ENCODE peak calls at places on chromosomes 3 and 15, in ten cellular contexts. One of them, this sample, is unnamed.

GRCh38 chr3:86985427-86985826 is 5.5 kb downstream of the VGLL3 start:
- DNase-seq in T1000: no peak
- DNase-seq in Peyer's patch: no peak
- DNase-seq in SJSA1: peak; percentile 37
- DNase-seq in A549: no peak
- DNase-seq in activated CD8-positive, alpha-beta memory T cell treated with anti-CD3 and anti-CD28 coated beads for 48 hours: no peak
- DNase-seq in type B pancreatic cell: no peak
- DNase-seq in GM23248: no peak
- DNase-seq in retina: no peak
- DNase-seq in progenitor cell of endocrine pancreas: no peak
- DNase-seq in this sample: no peak

GRCh38 chr3:12829886-12830784 is 11.2 kb downstream of the RPL32 start:
- DNase-seq in A549: peak; percentile 33
- DNase-seq in type B pancreatic cell: no peak
- DNase-seq in GM23248: no peak
- DNase-seq in SJSA1: no peak
- DNase-seq in Peyer's patch: no peak
- DNase-seq in activated CD8-positive, alpha-beta memory T cell treated with anti-CD3 and anti-CD28 coated beads for 48 hours: no peak
- DNase-seq in T1000: no peak
- DNase-seq in retina: no peak
- DNase-seq in progenitor cell of endocrine pancreas: no peak
- DNase-seq in this sample: no peak

GRCh38 chr3:155853214-155854146 is 747 bp downstream of the SLC33A1 start:
- DNase-seq in T1000: no peak
- DNase-seq in activated CD8-positive, alpha-beta memory T cell treated with anti-CD3 and anti-CD28 coated beads for 48 hours: no peak
- DNase-seq in type B pancreatic cell: no peak
- DNase-seq in GM23248: peak; percentile 64
- DNase-seq in progenitor cell of endocrine pancreas: peak; percentile 18
- DNase-seq in retina: no peak
- DNase-seq in A549: peak; percentile 12
- DNase-seq in Peyer's patch: no peak
- DNase-seq in SJSA1: peak; percentile 6
- DNase-seq in this sample: no peak

GRCh38 chr3:189941679-189942078 is 179.0 kb downstream of the P3H2 start:
- DNase-seq in retina: no peak
- DNase-seq in type B pancreatic cell: no peak
- DNase-seq in GM23248: peak; percentile 75
- DNase-seq in progenitor cell of endocrine pancreas: no peak
- DNase-seq in Peyer's patch: no peak
- DNase-seq in A549: peak; percentile 87
- DNase-seq in T1000: no peak
- DNase-seq in activated CD8-positive, alpha-beta memory T cell treated with anti-CD3 and anti-CD28 coated beads for 48 hours: no peak
- DNase-seq in SJSA1: peak; percentile 68
- DNase-seq in this sample: no peak

GRCh38 chr3:45992133-45992729 is 3.4 kb downstream of the FYCO1 start:
- DNase-seq in progenitor cell of endocrine pancreas: no peak
- DNase-seq in Peyer's patch: no peak
- DNase-seq in GM23248: peak; percentile 26
- DNase-seq in A549: no peak
- DNase-seq in type B pancreatic cell: no peak
- DNase-seq in retina: no peak
- DNase-seq in T1000: no peak
- DNase-seq in SJSA1: no peak
- DNase-seq in activated CD8-positive, alpha-beta memory T cell treated with anti-CD3 and anti-CD28 coated beads for 48 hours: no peak
- DNase-seq in this sample: no peak

GRCh38 chr15:53197426-53197839 is 407.3 kb upstream of the ONECUT1 start:
- DNase-seq in progenitor cell of endocrine pancreas: peak; percentile 69
- DNase-seq in retina: peak; percentile 96
- DNase-seq in SJSA1: peak; percentile 39
- DNase-seq in T1000: no peak
- DNase-seq in Peyer's patch: peak; percentile 69
- DNase-seq in type B pancreatic cell: peak; percentile 75
- DNase-seq in GM23248: peak; percentile 75
- DNase-seq in activated CD8-positive, alpha-beta memory T cell treated with anti-CD3 and anti-CD28 coated beads for 48 hours: peak; percentile 12
- DNase-seq in A549: peak; percentile 80
- DNase-seq in this sample: peak; percentile 42

GRCh38 chr15:78120523-78120922 is 10.7 kb downstream of the CIB2 start:
- DNase-seq in progenitor cell of endocrine pancreas: no peak
- DNase-seq in GM23248: no peak
- DNase-seq in retina: no peak
- DNase-seq in activated CD8-positive, alpha-beta memory T cell treated with anti-CD3 and anti-CD28 coated beads for 48 hours: no peak
- DNase-seq in A549: no peak
- DNase-seq in Peyer's patch: no peak
- DNase-seq in type B pancreatic cell: no peak
- DNase-seq in SJSA1: no peak
- DNase-seq in T1000: no peak
- DNase-seq in this sample: no peak

GRCh38 chr15:37134699-37135131 is 34.4 kb upstream of the MEIS2 start:
- DNase-seq in Peyer's patch: no peak
- DNase-seq in T1000: no peak
- DNase-seq in retina: no peak
- DNase-seq in type B pancreatic cell: no peak
- DNase-seq in GM23248: peak; percentile 75
- DNase-seq in progenitor cell of endocrine pancreas: no peak
- DNase-seq in activated CD8-positive, alpha-beta memory T cell treated with anti-CD3 and anti-CD28 coated beads for 48 hours: no peak
- DNase-seq in A549: peak; percentile 48
- DNase-seq in SJSA1: peak; percentile 22
- DNase-seq in this sample: no peak

GRCh38 chr3:184186184-184186901 is at the start of gene ABCF3:
- DNase-seq in progenitor cell of endocrine pancreas: no peak
- DNase-seq in A549: no peak
- DNase-seq in Peyer's patch: no peak
- DNase-seq in type B pancreatic cell: no peak
- DNase-seq in GM23248: peak; percentile 82
- DNase-seq in activated CD8-positive, alpha-beta memory T cell treated with anti-CD3 and anti-CD28 coated beads for 48 hours: no peak
- DNase-seq in retina: no peak
- DNase-seq in T1000: no peak
- DNase-seq in SJSA1: no peak
- DNase-seq in this sample: no peak

GRCh38 chr3:122520861-122521260 is 6.1 kb upstream of the KPNA1 start:
- DNase-seq in type B pancreatic cell: no peak
- DNase-seq in progenitor cell of endocrine pancreas: no peak
- DNase-seq in A549: peak; percentile 15
- DNase-seq in GM23248: no peak
- DNase-seq in retina: no peak
- DNase-seq in activated CD8-positive, alpha-beta memory T cell treated with anti-CD3 and anti-CD28 coated beads for 48 hours: no peak
- DNase-seq in Peyer's patch: no peak
- DNase-seq in T1000: no peak
- DNase-seq in SJSA1: no peak
- DNase-seq in this sample: no peak

GRCh38 chr3:38004415-38005075 is 14.0 kb downstream of the VILL start:
- DNase-seq in Peyer's patch: peak; percentile 85
- DNase-seq in type B pancreatic cell: no peak
- DNase-seq in retina: peak; percentile 74
- DNase-seq in SJSA1: peak; percentile 52
- DNase-seq in activated CD8-positive, alpha-beta memory T cell treated with anti-CD3 and anti-CD28 coated beads for 48 hours: no peak
- DNase-seq in progenitor cell of endocrine pancreas: peak; percentile 52
- DNase-seq in A549: peak; percentile 76
- DNase-seq in T1000: peak; percentile 32
- DNase-seq in GM23248: peak; percentile 82
- DNase-seq in this sample: peak; percentile 77

GRCh38 chr15:44194397-44195150 is 497 bp downstream of the FRMD5 start:
- DNase-seq in T1000: peak; percentile 72
- DNase-seq in progenitor cell of endocrine pancreas: no peak
- DNase-seq in retina: peak; percentile 83
- DNase-seq in A549: peak; percentile 48
- DNase-seq in SJSA1: peak; percentile 70
- DNase-seq in Peyer's patch: peak; percentile 65
- DNase-seq in type B pancreatic cell: peak; percentile 70
- DNase-seq in GM23248: peak; percentile 68
- DNase-seq in activated CD8-positive, alpha-beta memory T cell treated with anti-CD3 and anti-CD28 coated beads for 48 hours: peak; percentile 7
- DNase-seq in this sample: peak; percentile 40

GRCh38 chr3:129581623-129582022 is 24.9 kb downstream of the PLXND1 start:
- DNase-seq in Peyer's patch: no peak
- DNase-seq in A549: no peak
- DNase-seq in progenitor cell of endocrine pancreas: no peak
- DNase-seq in type B pancreatic cell: no peak
- DNase-seq in T1000: no peak
- DNase-seq in retina: no peak
- DNase-seq in SJSA1: no peak
- DNase-seq in activated CD8-positive, alpha-beta memory T cell treated with anti-CD3 and anti-CD28 coated beads for 48 hours: no peak
- DNase-seq in GM23248: no peak
- DNase-seq in this sample: no peak

GRCh38 chr3:192652731-192653130 is 74.6 kb downstream of the FGF12 start:
- DNase-seq in Peyer's patch: no peak
- DNase-seq in retina: no peak
- DNase-seq in GM23248: no peak
- DNase-seq in A549: no peak
- DNase-seq in type B pancreatic cell: no peak
- DNase-seq in SJSA1: no peak
- DNase-seq in progenitor cell of endocrine pancreas: no peak
- DNase-seq in T1000: no peak
- DNase-seq in activated CD8-positive, alpha-beta memory T cell treated with anti-CD3 and anti-CD28 coated beads for 48 hours: no peak
- DNase-seq in this sample: no peak

GRCh38 chr3:185715091-185715490 is 109.8 kb downstream of the IGF2BP2 start:
- DNase-seq in GM23248: peak; percentile 66
- DNase-seq in retina: no peak
- DNase-seq in A549: no peak
- DNase-seq in progenitor cell of endocrine pancreas: no peak
- DNase-seq in type B pancreatic cell: no peak
- DNase-seq in T1000: no peak
- DNase-seq in Peyer's patch: no peak
- DNase-seq in SJSA1: peak; percentile 56
- DNase-seq in activated CD8-positive, alpha-beta memory T cell treated with anti-CD3 and anti-CD28 coated beads for 48 hours: no peak
- DNase-seq in this sample: no peak

GRCh38 chr3:27312044-27312668 is 57.0 kb downstream of the NEK10 start:
- DNase-seq in activated CD8-positive, alpha-beta memory T cell treated with anti-CD3 and anti-CD28 coated beads for 48 hours: no peak
- DNase-seq in GM23248: peak; percentile 74
- DNase-seq in T1000: peak; percentile 3
- DNase-seq in progenitor cell of endocrine pancreas: no peak
- DNase-seq in Peyer's patch: no peak
- DNase-seq in A549: peak; percentile 84
- DNase-seq in type B pancreatic cell: no peak
- DNase-seq in retina: peak; percentile 61
- DNase-seq in SJSA1: peak; percentile 78
- DNase-seq in this sample: peak; percentile 14

This sample was measured in 8988T.